ENCODE peak calls at places on chromosomes 7 and 10, in eight cellular contexts. One of them, this sample, is unnamed.

GRCh38 chr10:79065853-79066252 is 2.9 kb upstream of the ZMIZ1 start:
- DNase-seq in sciatic nerve: no peak
- DNase-seq in activated T-helper 2 cell treated with anti-CD3 and anti-CD28 coated beads, Interferon-gamma antibody, Interleukin-2, Interleukin-4, amounts not matched to agents 10 μg/mL and 5 μg/mL and 100 μg/mL, durations not matched to agents 14 hours and 24 hours and 36 hours: no peak
- DNase-seq in ecto neural progenitor cell: no peak
- DNase-seq in CD4-positive, CD25-positive, alpha-beta regulatory T cell: no peak
- DNase-seq in AG08396: no peak
- DNase-seq in activated CD4-positive, alpha-beta memory T cell treated with anti-CD3 and anti-CD28 coated beads, Interleukin-2, amount 10 ng/mL, durations not matched to agents 7 days and 5 days: no peak
- DNase-seq in HEK293T: no peak
- DNase-seq in this sample: no peak

GRCh38 chr7:40777913-40778312 is 643.1 kb downstream of the SUGCT start:
- DNase-seq in sciatic nerve: no peak
- DNase-seq in activated T-helper 2 cell treated with anti-CD3 and anti-CD28 coated beads, Interferon-gamma antibody, Interleukin-2, Interleukin-4, amounts not matched to agents 10 μg/mL and 5 μg/mL and 100 μg/mL, durations not matched to agents 14 hours and 24 hours and 36 hours: no peak
- DNase-seq in ecto neural progenitor cell: no peak
- DNase-seq in CD4-positive, CD25-positive, alpha-beta regulatory T cell: no peak
- DNase-seq in AG08396: no peak
- DNase-seq in activated CD4-positive, alpha-beta memory T cell treated with anti-CD3 and anti-CD28 coated beads, Interleukin-2, amount 10 ng/mL, durations not matched to agents 7 days and 5 days: no peak
- DNase-seq in HEK293T: no peak
- DNase-seq in this sample: no peak

GRCh38 chr10:13654846-13655245 is 68.1 kb downstream of the PRPF18 start:
- DNase-seq in sciatic nerve: no peak
- DNase-seq in activated T-helper 2 cell treated with anti-CD3 and anti-CD28 coated beads, Interferon-gamma antibody, Interleukin-2, Interleukin-4, amounts not matched to agents 10 μg/mL and 5 μg/mL and 100 μg/mL, durations not matched to agents 14 hours and 24 hours and 36 hours: no peak
- DNase-seq in ecto neural progenitor cell: no peak
- DNase-seq in CD4-positive, CD25-positive, alpha-beta regulatory T cell: no peak
- DNase-seq in AG08396: no peak
- DNase-seq in activated CD4-positive, alpha-beta memory T cell treated with anti-CD3 and anti-CD28 coated beads, Interleukin-2, amount 10 ng/mL, durations not matched to agents 7 days and 5 days: no peak
- DNase-seq in HEK293T: no peak
- DNase-seq in this sample: no peak

GRCh38 chr7:617614-618538 is 98.2 kb upstream of the PDGFA start:
- DNase-seq in sciatic nerve: no peak
- DNase-seq in activated T-helper 2 cell treated with anti-CD3 and anti-CD28 coated beads, Interferon-gamma antibody, Interleukin-2, Interleukin-4, amounts not matched to agents 10 μg/mL and 5 μg/mL and 100 μg/mL, durations not matched to agents 14 hours and 24 hours and 36 hours: no peak
- DNase-seq in ecto neural progenitor cell: no peak
- DNase-seq in CD4-positive, CD25-positive, alpha-beta regulatory T cell: no peak
- DNase-seq in AG08396: no peak
- DNase-seq in activated CD4-positive, alpha-beta memory T cell treated with anti-CD3 and anti-CD28 coated beads, Interleukin-2, amount 10 ng/mL, durations not matched to agents 7 days and 5 days: peak; percentile 31
- DNase-seq in HEK293T: no peak
- DNase-seq in this sample: no peak

GRCh38 chr10:114281006-114281405 is 42.0 kb downstream of the VWA2 start:
- DNase-seq in sciatic nerve: peak; percentile 42
- DNase-seq in activated T-helper 2 cell treated with anti-CD3 and anti-CD28 coated beads, Interferon-gamma antibody, Interleukin-2, Interleukin-4, amounts not matched to agents 10 μg/mL and 5 μg/mL and 100 μg/mL, durations not matched to agents 14 hours and 24 hours and 36 hours: no peak
- DNase-seq in ecto neural progenitor cell: no peak
- DNase-seq in CD4-positive, CD25-positive, alpha-beta regulatory T cell: no peak
- DNase-seq in AG08396: no peak
- DNase-seq in activated CD4-positive, alpha-beta memory T cell treated with anti-CD3 and anti-CD28 coated beads, Interleukin-2, amount 10 ng/mL, durations not matched to agents 7 days and 5 days: no peak
- DNase-seq in HEK293T: no peak
- DNase-seq in this sample: no peak

GRCh38 chr7:12257582-12257981 is 46.5 kb downstream of the TMEM106B start:
- DNase-seq in sciatic nerve: no peak
- DNase-seq in activated T-helper 2 cell treated with anti-CD3 and anti-CD28 coated beads, Interferon-gamma antibody, Interleukin-2, Interleukin-4, amounts not matched to agents 10 μg/mL and 5 μg/mL and 100 μg/mL, durations not matched to agents 14 hours and 24 hours and 36 hours: peak; percentile 43
- DNase-seq in ecto neural progenitor cell: no peak
- DNase-seq in CD4-positive, CD25-positive, alpha-beta regulatory T cell: peak; percentile 80
- DNase-seq in AG08396: peak; percentile 30
- DNase-seq in activated CD4-positive, alpha-beta memory T cell treated with anti-CD3 and anti-CD28 coated beads, Interleukin-2, amount 10 ng/mL, durations not matched to agents 7 days and 5 days: peak; percentile 36
- DNase-seq in HEK293T: no peak
- DNase-seq in this sample: no peak

GRCh38 chr7:98123073-98123696 is 16.5 kb downstream of the LMTK2 start:
- DNase-seq in sciatic nerve: no peak
- DNase-seq in activated T-helper 2 cell treated with anti-CD3 and anti-CD28 coated beads, Interferon-gamma antibody, Interleukin-2, Interleukin-4, amounts not matched to agents 10 μg/mL and 5 μg/mL and 100 μg/mL, durations not matched to agents 14 hours and 24 hours and 36 hours: no peak
- DNase-seq in ecto neural progenitor cell: no peak
- DNase-seq in CD4-positive, CD25-positive, alpha-beta regulatory T cell: no peak
- DNase-seq in AG08396: no peak
- DNase-seq in activated CD4-positive, alpha-beta memory T cell treated with anti-CD3 and anti-CD28 coated beads, Interleukin-2, amount 10 ng/mL, durations not matched to agents 7 days and 5 days: no peak
- DNase-seq in HEK293T: no peak
- DNase-seq in this sample: no peak

GRCh38 chr10:78953124-78954008 is 115.4 kb upstream of the ZMIZ1 start:
- DNase-seq in sciatic nerve: no peak
- DNase-seq in activated T-helper 2 cell treated with anti-CD3 and anti-CD28 coated beads, Interferon-gamma antibody, Interleukin-2, Interleukin-4, amounts not matched to agents 10 μg/mL and 5 μg/mL and 100 μg/mL, durations not matched to agents 14 hours and 24 hours and 36 hours: no peak
- DNase-seq in ecto neural progenitor cell: no peak
- DNase-seq in CD4-positive, CD25-positive, alpha-beta regulatory T cell: no peak
- DNase-seq in AG08396: no peak
- DNase-seq in activated CD4-positive, alpha-beta memory T cell treated with anti-CD3 and anti-CD28 coated beads, Interleukin-2, amount 10 ng/mL, durations not matched to agents 7 days and 5 days: no peak
- DNase-seq in HEK293T: no peak
- DNase-seq in this sample: no peak

GRCh38 chr7:69602522-69602921 is 4.2 kb downstream of the AUTS2 start:
- DNase-seq in sciatic nerve: no peak
- DNase-seq in activated T-helper 2 cell treated with anti-CD3 and anti-CD28 coated beads, Interferon-gamma antibody, Interleukin-2, Interleukin-4, amounts not matched to agents 10 μg/mL and 5 μg/mL and 100 μg/mL, durations not matched to agents 14 hours and 24 hours and 36 hours: no peak
- DNase-seq in ecto neural progenitor cell: no peak
- DNase-seq in CD4-positive, CD25-positive, alpha-beta regulatory T cell: no peak
- DNase-seq in AG08396: no peak
- DNase-seq in activated CD4-positive, alpha-beta memory T cell treated with anti-CD3 and anti-CD28 coated beads, Interleukin-2, amount 10 ng/mL, durations not matched to agents 7 days and 5 days: no peak
- DNase-seq in HEK293T: no peak
- DNase-seq in this sample: no peak

GRCh38 chr10:60185426-60185825 is 204.2 kb downstream of the ANK3 start:
- DNase-seq in sciatic nerve: no peak
- DNase-seq in activated T-helper 2 cell treated with anti-CD3 and anti-CD28 coated beads, Interferon-gamma antibody, Interleukin-2, Interleukin-4, amounts not matched to agents 10 μg/mL and 5 μg/mL and 100 μg/mL, durations not matched to agents 14 hours and 24 hours and 36 hours: no peak
- DNase-seq in ecto neural progenitor cell: no peak
- DNase-seq in CD4-positive, CD25-positive, alpha-beta regulatory T cell: no peak
- DNase-seq in AG08396: no peak
- DNase-seq in activated CD4-positive, alpha-beta memory T cell treated with anti-CD3 and anti-CD28 coated beads, Interleukin-2, amount 10 ng/mL, durations not matched to agents 7 days and 5 days: no peak
- DNase-seq in HEK293T: no peak
- DNase-seq in this sample: no peak

GRCh38 chr10:44386546-44387052 is 1.7 kb upstream of the CXCL12 start:
- DNase-seq in sciatic nerve: peak; percentile 79
- DNase-seq in activated T-helper 2 cell treated with anti-CD3 and anti-CD28 coated beads, Interferon-gamma antibody, Interleukin-2, Interleukin-4, amounts not matched to agents 10 μg/mL and 5 μg/mL and 100 μg/mL, durations not matched to agents 14 hours and 24 hours and 36 hours: no peak
- DNase-seq in ecto neural progenitor cell: peak; percentile 83
- DNase-seq in CD4-positive, CD25-positive, alpha-beta regulatory T cell: no peak
- DNase-seq in AG08396: peak; percentile 94
- DNase-seq in activated CD4-positive, alpha-beta memory T cell treated with anti-CD3 and anti-CD28 coated beads, Interleukin-2, amount 10 ng/mL, durations not matched to agents 7 days and 5 days: peak; percentile 32
- DNase-seq in HEK293T: peak; percentile 79
- DNase-seq in this sample: no peak

GRCh38 chr7:148142660-148143248 is 447.8 kb upstream of the C7orf33 start:
- DNase-seq in sciatic nerve: no peak
- DNase-seq in activated T-helper 2 cell treated with anti-CD3 and anti-CD28 coated beads, Interferon-gamma antibody, Interleukin-2, Interleukin-4, amounts not matched to agents 10 μg/mL and 5 μg/mL and 100 μg/mL, durations not matched to agents 14 hours and 24 hours and 36 hours: no peak
- DNase-seq in ecto neural progenitor cell: no peak
- DNase-seq in CD4-positive, CD25-positive, alpha-beta regulatory T cell: no peak
- DNase-seq in AG08396: peak; percentile 2
- DNase-seq in activated CD4-positive, alpha-beta memory T cell treated with anti-CD3 and anti-CD28 coated beads, Interleukin-2, amount 10 ng/mL, durations not matched to agents 7 days and 5 days: no peak
- DNase-seq in HEK293T: peak; percentile 57
- DNase-seq in this sample: no peak

GRCh38 chr7:23474098-23474828 is 4.0 kb upstream of the IGF2BP3 start:
- DNase-seq in sciatic nerve: peak; percentile 80
- DNase-seq in activated T-helper 2 cell treated with anti-CD3 and anti-CD28 coated beads, Interferon-gamma antibody, Interleukin-2, Interleukin-4, amounts not matched to agents 10 μg/mL and 5 μg/mL and 100 μg/mL, durations not matched to agents 14 hours and 24 hours and 36 hours: peak; percentile 94
- DNase-seq in ecto neural progenitor cell: peak; percentile 99
- DNase-seq in CD4-positive, CD25-positive, alpha-beta regulatory T cell: peak; percentile 48
- DNase-seq in AG08396: peak; percentile 97
- DNase-seq in activated CD4-positive, alpha-beta memory T cell treated with anti-CD3 and anti-CD28 coated beads, Interleukin-2, amount 10 ng/mL, durations not matched to agents 7 days and 5 days: peak; percentile 91
- DNase-seq in HEK293T: peak; percentile 84
- DNase-seq in this sample: no peak

This sample was measured in omental fat pad.